ENCODE peak calls at places on chromosome 19, in six cellular contexts. J is stimulated activated CD8-positive, alpha-beta memory T cell treated with anti-CD3 and anti-CD28 coated beads, Interleukin-4, amount 100 ng/mL, for 1 hour; C is choroid plexus epithelial cell; A is astrocyte of the cerebellum; H is AG04450; R is cardiac fibroblast. Y is an unnamed sample.

GRCh38 chr19:28655054-28655453 is 557.9 kb downstream of the UQCRFS1 start:
- DNase-seq in J (no peak), C (no peak), A (no peak), H (no peak), R (no peak), Y (no peak)

GRCh38 chr19:3720533-3720917 is 12.3 kb downstream of the TJP3 start:
- DNase-seq in J (no peak), C (no peak), A (no peak), H (no peak), R (no peak), Y (no peak)

GRCh38 chr19:42121666-42122069 is 10.6 kb downstream of the POU2F2 start:
- DNase-seq in J (peak), C (peak), A (no peak), H (peak), R (peak), Y (peak)

GRCh38 chr19:41876847-41877489 is at the start of gene CD79A:
- DNase-seq in J (no peak), C (no peak), A (no peak), H (no peak), R (no peak), Y (no peak)

GRCh38 chr19:43809762-43810696 is 7.8 kb upstream of the LYPD5 start:
- DNase-seq in J (no peak), C (peak), A (peak), H (peak), R (peak), Y (peak)

GRCh38 chr19:17871878-17872250 is at the start of gene SLC5A5:
- DNase-seq in J (no peak), C (no peak), A (no peak), H (no peak), R (no peak), Y (no peak)

GRCh38 chr19:34345934-34346333 is 19.1 kb upstream of the GPI start:
- DNase-seq in J (peak), C (peak), A (peak), H (no peak), R (peak), Y (peak)

GRCh38 chr19:34145741-34146202 is 26.5 kb upstream of the LSM14A start:
- DNase-seq in J (no peak), C (peak), A (peak), H (no peak), R (peak), Y (peak)

GRCh38 chr19:51131780-51132680 is 7.3 kb downstream of the SIGLEC9 start:
- DNase-seq in J (no peak), C (peak), A (peak), H (peak), R (peak), Y (peak)

GRCh38 chr19:40013991-40014390 is 17.1 kb downstream of the ZNF546 start:
- DNase-seq in J (no peak), C (no peak), A (no peak), H (no peak), R (no peak), Y (no peak)

GRCh38 chr19:35851213-35852028 is 883 bp downstream of the NPHS1 start:
- DNase-seq in J (no peak), C (no peak), A (no peak), H (no peak), R (no peak), Y (no peak)